ENCODE peak calls at places on chromosomes 6 and 20, in nine cellular contexts. F, I, C, L, M, V, H, T and J are unnamed samples.

GRCh38 chr6:164455835-164456234 is 853.6 kb downstream of the C6orf118 start:
- DNase-seq in F (no peak), V (no peak), M (no peak), H (no peak), C (no peak), L (no peak), I (no peak), T (no peak), J (no peak)

GRCh38 chr6:157381631-157382621 is 936 bp downstream of the ZDHHC14 start:
- DNase-seq in I (no peak), M (peak), C (peak), T (peak), L (peak), V (peak), H (peak), F (peak), J (peak)

GRCh38 chr6:133768656-133769295 is 120.1 kb upstream of the TCF21 start:
- DNase-seq in F (no peak), H (no peak), V (no peak), C (peak), L (peak), M (no peak), T (no peak), I (no peak), J (peak)

GRCh38 chr6:3409699-3410384 is 47.0 kb downstream of the SLC22A23 start:
- DNase-seq in F (no peak), H (no peak), V (no peak), I (no peak), T (no peak), C (peak), L (peak), M (no peak), J (no peak)

GRCh38 chr6:165487347-165487746 is 175.7 kb downstream of the PDE10A start:
- DNase-seq in T (no peak), H (no peak), M (no peak), V (no peak), C (peak), F (no peak), L (peak), I (no peak), J (no peak)

GRCh38 chr20:62365814-62366369 is 1.2 kb downstream of the LAMA5 start:
- DNase-seq in C (peak), V (no peak), L (no peak), H (no peak), I (no peak), T (no peak), M (no peak), F (no peak), J (peak)

GRCh38 chr20:45157977-45158376 is 16.7 kb upstream of the PI3 start:
- DNase-seq in M (no peak), H (no peak), I (no peak), V (no peak), F (peak), T (no peak), C (peak), L (peak), J (no peak)

GRCh38 chr6:90227165-90227564 is 69.5 kb downstream of the BACH2 start:
- DNase-seq in C (no peak), V (no peak), I (peak), F (no peak), H (no peak), L (no peak), M (no peak), T (no peak), J (peak)

GRCh38 chr6:33433560-33434191 is 13.8 kb downstream of the SYNGAP1 start:
- DNase-seq in L (no peak), V (no peak), T (no peak), I (no peak), F (no peak), H (no peak), M (no peak), C (no peak), J (no peak)

GRCh38 chr6:167839755-167840154 is 13.0 kb downstream of the AFDN start:
- DNase-seq in I (no peak), V (no peak), L (no peak), T (no peak), M (no peak), C (no peak), H (no peak), F (no peak), J (no peak)

GRCh38 chr6:27492776-27493175 is 19.9 kb upstream of the ZNF184 start:
- DNase-seq in C (no peak), M (no peak), V (no peak), F (no peak), T (no peak), L (no peak), H (no peak), I (no peak), J (no peak)

GRCh38 chr6:126909493-126909892 is 209.0 kb upstream of the RSPO3 start:
- DNase-seq in H (no peak), L (no peak), T (no peak), C (no peak), I (no peak), F (no peak), V (no peak), M (no peak), J (no peak)

GRCh38 chr20:46695888-46696287 is 6.6 kb upstream of the TP53RK start:
- DNase-seq in M (no peak), V (no peak), F (peak), L (peak), T (no peak), H (no peak), C (no peak), I (no peak), J (no peak)

GRCh38 chr6:3518356-3518841 is 61.5 kb upstream of the SLC22A23 start:
- DNase-seq in V (no peak), I (no peak), H (no peak), C (peak), L (peak), M (peak), T (no peak), F (peak), J (no peak)

GRCh38 chr20:20567712-20568111 is 144.7 kb downstream of the RALGAPA2 start:
- DNase-seq in V (no peak), C (no peak), H (no peak), M (no peak), I (no peak), F (no peak), L (no peak), T (no peak), J (no peak)

GRCh38 chr20:61387204-61387958 is 135.3 kb downstream of the CDH4 start:
- DNase-seq in H (no peak), C (peak), M (no peak), I (no peak), V (no peak), T (no peak), F (peak), L (peak), J (peak)